ENCODE peak calls at places on chromosomes 13 and 19, in eight cellular contexts. One of them, this sample, is unnamed.

GRCh38 chr13:94333131-94333820 is 146.2 kb downstream of the DCT start:
- DNase-seq in choroid plexus epithelial cell: no peak
- DNase-seq in mesenchymal stem cell: peak
- DNase-seq in Caki2: no peak
- DNase-seq in NCI-H774: no peak
- DNase-seq in T-helper 1 cell: no peak
- DNase-seq in heart right ventricle: no peak
- DNase-seq in mucosa of gallbladder: no peak
- DNase-seq in this sample: no peak

GRCh38 chr13:75749407-75749806 is 113.3 kb downstream of the LMO7 start:
- DNase-seq in heart right ventricle: no peak
- DNase-seq in T-helper 1 cell: no peak
- DNase-seq in Caki2: no peak
- DNase-seq in choroid plexus epithelial cell: no peak
- DNase-seq in mesenchymal stem cell: no peak
- DNase-seq in NCI-H774: no peak
- DNase-seq in mucosa of gallbladder: no peak
- DNase-seq in this sample: peak

GRCh38 chr13:71278512-71278911 is 588.5 kb downstream of the DACH1 start:
- DNase-seq in T-helper 1 cell: no peak
- DNase-seq in mesenchymal stem cell: no peak
- DNase-seq in mucosa of gallbladder: no peak
- DNase-seq in NCI-H774: no peak
- DNase-seq in Caki2: no peak
- DNase-seq in choroid plexus epithelial cell: no peak
- DNase-seq in heart right ventricle: no peak
- DNase-seq in this sample: no peak

GRCh38 chr19:18291590-18292459 is 10.4 kb upstream of the JUND start:
- DNase-seq in NCI-H774: no peak
- DNase-seq in heart right ventricle: peak
- DNase-seq in choroid plexus epithelial cell: peak
- DNase-seq in mucosa of gallbladder: peak
- DNase-seq in Caki2: peak
- DNase-seq in T-helper 1 cell: peak
- DNase-seq in mesenchymal stem cell: peak
- DNase-seq in this sample: peak

GRCh38 chr13:94534171-94534570 is 54.7 kb upstream of the DCT start:
- DNase-seq in NCI-H774: no peak
- DNase-seq in mesenchymal stem cell: no peak
- DNase-seq in Caki2: no peak
- DNase-seq in mucosa of gallbladder: no peak
- DNase-seq in heart right ventricle: no peak
- DNase-seq in choroid plexus epithelial cell: peak
- DNase-seq in T-helper 1 cell: no peak
- DNase-seq in this sample: no peak

GRCh38 chr19:12783849-12784393 is 7.4 kb upstream of the JUNB start:
- DNase-seq in T-helper 1 cell: no peak
- DNase-seq in mesenchymal stem cell: peak
- DNase-seq in heart right ventricle: peak
- DNase-seq in choroid plexus epithelial cell: no peak
- DNase-seq in mucosa of gallbladder: peak
- DNase-seq in NCI-H774: no peak
- DNase-seq in Caki2: peak
- DNase-seq in this sample: no peak

GRCh38 chr19:49064768-49065611 is at the start of gene NTF4:
- DNase-seq in T-helper 1 cell: no peak
- DNase-seq in mesenchymal stem cell: peak
- DNase-seq in heart right ventricle: no peak
- DNase-seq in mucosa of gallbladder: no peak
- DNase-seq in Caki2: peak
- DNase-seq in choroid plexus epithelial cell: no peak
- DNase-seq in NCI-H774: no peak
- DNase-seq in this sample: no peak

GRCh38 chr13:27822258-27822872 is 30.1 kb downstream of the GSX1 start:
- DNase-seq in mucosa of gallbladder: no peak
- DNase-seq in NCI-H774: no peak
- DNase-seq in mesenchymal stem cell: peak
- DNase-seq in Caki2: no peak
- DNase-seq in choroid plexus epithelial cell: peak
- DNase-seq in heart right ventricle: no peak
- DNase-seq in T-helper 1 cell: no peak
- DNase-seq in this sample: no peak

GRCh38 chr13:112572408-112572807 is 15.5 kb downstream of the TUBGCP3 start:
- DNase-seq in mesenchymal stem cell: no peak
- DNase-seq in NCI-H774: no peak
- DNase-seq in Caki2: no peak
- DNase-seq in choroid plexus epithelial cell: peak
- DNase-seq in heart right ventricle: no peak
- DNase-seq in mucosa of gallbladder: no peak
- DNase-seq in T-helper 1 cell: no peak
- DNase-seq in this sample: no peak

GRCh38 chr13:79525051-79525450 is 44.1 kb downstream of the NDFIP2 start:
- DNase-seq in NCI-H774: no peak
- DNase-seq in Caki2: no peak
- DNase-seq in choroid plexus epithelial cell: no peak
- DNase-seq in mesenchymal stem cell: no peak
- DNase-seq in heart right ventricle: no peak
- DNase-seq in T-helper 1 cell: no peak
- DNase-seq in mucosa of gallbladder: no peak
- DNase-seq in this sample: no peak

GRCh38 chr19:18091217-18091608 is 4.5 kb upstream of the IL12RB1 start:
- DNase-seq in NCI-H774: no peak
- DNase-seq in T-helper 1 cell: peak
- DNase-seq in choroid plexus epithelial cell: no peak
- DNase-seq in mucosa of gallbladder: peak
- DNase-seq in Caki2: no peak
- DNase-seq in mesenchymal stem cell: no peak
- DNase-seq in heart right ventricle: peak
- DNase-seq in this sample: no peak

GRCh38 chr13:107091386-107091785 is 523.4 kb upstream of the ARGLU1 start:
- DNase-seq in T-helper 1 cell: no peak
- DNase-seq in Caki2: no peak
- DNase-seq in choroid plexus epithelial cell: no peak
- DNase-seq in heart right ventricle: no peak
- DNase-seq in mesenchymal stem cell: no peak
- DNase-seq in NCI-H774: no peak
- DNase-seq in mucosa of gallbladder: no peak
- DNase-seq in this sample: no peak

GRCh38 chr19:22603518-22604440 is 30.3 kb upstream of the ZNF492 start:
- DNase-seq in T-helper 1 cell: no peak
- DNase-seq in heart right ventricle: no peak
- DNase-seq in NCI-H774: no peak
- DNase-seq in mesenchymal stem cell: no peak
- DNase-seq in mucosa of gallbladder: no peak
- DNase-seq in Caki2: no peak
- DNase-seq in choroid plexus epithelial cell: no peak
- DNase-seq in this sample: no peak

GRCh38 chr13:36789061-36789460 is 30.0 kb upstream of the RFXAP start:
- DNase-seq in mucosa of gallbladder: no peak
- DNase-seq in mesenchymal stem cell: no peak
- DNase-seq in NCI-H774: no peak
- DNase-seq in choroid plexus epithelial cell: no peak
- DNase-seq in T-helper 1 cell: no peak
- DNase-seq in heart right ventricle: no peak
- DNase-seq in Caki2: peak
- DNase-seq in this sample: no peak

GRCh38 chr19:36420961-36421748 is 2.7 kb upstream of the ZFP82 start:
- DNase-seq in NCI-H774: no peak
- DNase-seq in Caki2: no peak
- DNase-seq in mesenchymal stem cell: peak
- DNase-seq in heart right ventricle: peak
- DNase-seq in mucosa of gallbladder: peak
- DNase-seq in choroid plexus epithelial cell: peak
- DNase-seq in T-helper 1 cell: no peak
- DNase-seq in this sample: no peak

GRCh38 chr19:1169921-1170885 is 3.9 kb downstream of the SBNO2 start:
- DNase-seq in Caki2: peak
- DNase-seq in mucosa of gallbladder: no peak
- DNase-seq in mesenchymal stem cell: peak
- DNase-seq in T-helper 1 cell: no peak
- DNase-seq in choroid plexus epithelial cell: no peak
- DNase-seq in NCI-H774: no peak
- DNase-seq in heart right ventricle: no peak
- DNase-seq in this sample: no peak

GRCh38 chr19:38433268-38433733 is at the start of gene RYR1:
- DNase-seq in choroid plexus epithelial cell: peak
- DNase-seq in T-helper 1 cell: no peak
- DNase-seq in heart right ventricle: peak
- DNase-seq in mesenchymal stem cell: no peak
- DNase-seq in NCI-H774: no peak
- DNase-seq in Caki2: no peak
- DNase-seq in mucosa of gallbladder: peak
- DNase-seq in this sample: no peak

GRCh38 chr13:73578251-73578875 is 519.6 kb downstream of the KLF5 start:
- DNase-seq in T-helper 1 cell: no peak
- DNase-seq in NCI-H774: no peak
- DNase-seq in choroid plexus epithelial cell: peak
- DNase-seq in mesenchymal stem cell: no peak
- DNase-seq in mucosa of gallbladder: no peak
- DNase-seq in heart right ventricle: no peak
- DNase-seq in Caki2: no peak
- DNase-seq in this sample: no peak

This sample was measured in DMS153.